ENCODE peak calls at places on chromosomes 12 and 14, in five cellular contexts. One of them, this sample, is unnamed.
A peak's percentile ranks its signal among the peaks of the same experiment; 100 is the strongest.

GRCh38 chr12:124592050-124592449 is 24.6 kb upstream of the NCOR2 start:
- DNase-seq in ovary: no peak
- DNase-seq in heart left ventricle: no peak
- DNase-seq in body of pancreas: no peak
- DNase-seq in right atrium auricular region: no peak
- DNase-seq in this sample: no peak

GRCh38 chr12:1161197-1161596 is 170.2 kb downstream of the ERC1 start:
- DNase-seq in body of pancreas: no peak
- DNase-seq in heart left ventricle: no peak
- DNase-seq in ovary: no peak
- DNase-seq in right atrium auricular region: no peak
- DNase-seq in this sample: no peak

GRCh38 chr12:55250944-55251343 is 6.5 kb downstream of the OR6C74 start:
- DNase-seq in body of pancreas: no peak
- DNase-seq in heart left ventricle: no peak
- DNase-seq in right atrium auricular region: no peak
- DNase-seq in ovary: no peak
- DNase-seq in this sample: no peak

GRCh38 chr14:102140027-102140749 is 491 bp downstream of the WDR20 start:
- DNase-seq in right atrium auricular region: no peak
- DNase-seq in body of pancreas: peak; percentile 40
- DNase-seq in heart left ventricle: peak; percentile 38
- DNase-seq in ovary: no peak
- DNase-seq in this sample: peak; percentile 18

GRCh38 chr14:22432348-22432976 is 156.6 kb downstream of the DAD1 start:
- DNase-seq in ovary: peak; percentile 33
- DNase-seq in right atrium auricular region: no peak
- DNase-seq in body of pancreas: peak; percentile 68
- DNase-seq in heart left ventricle: peak; percentile 33
- DNase-seq in this sample: no peak

GRCh38 chr14:63268746-63269145 is 50.0 kb downstream of the GPHB5 start:
- DNase-seq in right atrium auricular region: no peak
- DNase-seq in ovary: no peak
- DNase-seq in heart left ventricle: no peak
- DNase-seq in body of pancreas: no peak
- DNase-seq in this sample: no peak

GRCh38 chr12:109773384-109774011 is 59.7 kb downstream of the TRPV4 start:
- DNase-seq in heart left ventricle: no peak
- DNase-seq in right atrium auricular region: no peak
- DNase-seq in ovary: peak; percentile 54
- DNase-seq in body of pancreas: peak; percentile 39
- DNase-seq in this sample: peak; percentile 26

GRCh38 chr14:31927348-31927826 is 149.7 kb upstream of the ARHGAP5 start:
- DNase-seq in right atrium auricular region: no peak
- DNase-seq in body of pancreas: no peak
- DNase-seq in heart left ventricle: peak; percentile 46
- DNase-seq in ovary: peak; percentile 24
- DNase-seq in this sample: no peak

GRCh38 chr14:34872822-34873590 is 2.2 kb downstream of the BAZ1A start:
- DNase-seq in body of pancreas: peak; percentile 24
- DNase-seq in right atrium auricular region: no peak
- DNase-seq in heart left ventricle: no peak
- DNase-seq in ovary: no peak
- DNase-seq in this sample: no peak

DNA sequence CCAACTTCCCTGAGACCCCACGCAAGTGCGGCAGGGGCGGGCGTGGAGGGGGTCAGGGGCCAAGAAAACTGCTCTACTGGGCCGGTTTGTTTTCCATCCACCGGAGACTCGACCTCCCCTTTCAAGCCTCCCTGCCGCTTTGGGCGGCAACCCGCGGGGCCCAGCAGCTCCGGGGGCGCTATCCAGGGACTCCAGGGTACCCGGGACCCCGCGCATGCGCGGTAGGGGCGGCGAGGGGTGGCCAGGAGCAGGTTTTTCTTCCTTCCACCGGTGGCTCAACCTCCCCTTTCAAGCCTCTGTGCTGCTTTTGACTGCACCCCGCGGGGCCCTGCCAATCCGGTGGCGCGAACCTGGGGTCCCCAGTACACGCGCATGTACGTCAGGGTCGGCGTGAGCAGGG is 323.5 kb downstream of the ALG10 start:
- DNase-seq in right atrium auricular region: no peak
- DNase-seq in body of pancreas: no peak
- DNase-seq in heart left ventricle: no peak
- DNase-seq in ovary: no peak
- DNase-seq in this sample: no peak
- H3K4me3 ChIP-seq in right atrium auricular region: no peak overlapping the region
- H3K4me3 ChIP-seq in body of pancreas: no peak overlapping the region
- H3K4me3 ChIP-seq in heart left ventricle: no peak overlapping the region
- H3K4me3 ChIP-seq in ovary: no peak overlapping the region
- H3K4me3 ChIP-seq in this sample: no peak overlapping the region

DNA sequence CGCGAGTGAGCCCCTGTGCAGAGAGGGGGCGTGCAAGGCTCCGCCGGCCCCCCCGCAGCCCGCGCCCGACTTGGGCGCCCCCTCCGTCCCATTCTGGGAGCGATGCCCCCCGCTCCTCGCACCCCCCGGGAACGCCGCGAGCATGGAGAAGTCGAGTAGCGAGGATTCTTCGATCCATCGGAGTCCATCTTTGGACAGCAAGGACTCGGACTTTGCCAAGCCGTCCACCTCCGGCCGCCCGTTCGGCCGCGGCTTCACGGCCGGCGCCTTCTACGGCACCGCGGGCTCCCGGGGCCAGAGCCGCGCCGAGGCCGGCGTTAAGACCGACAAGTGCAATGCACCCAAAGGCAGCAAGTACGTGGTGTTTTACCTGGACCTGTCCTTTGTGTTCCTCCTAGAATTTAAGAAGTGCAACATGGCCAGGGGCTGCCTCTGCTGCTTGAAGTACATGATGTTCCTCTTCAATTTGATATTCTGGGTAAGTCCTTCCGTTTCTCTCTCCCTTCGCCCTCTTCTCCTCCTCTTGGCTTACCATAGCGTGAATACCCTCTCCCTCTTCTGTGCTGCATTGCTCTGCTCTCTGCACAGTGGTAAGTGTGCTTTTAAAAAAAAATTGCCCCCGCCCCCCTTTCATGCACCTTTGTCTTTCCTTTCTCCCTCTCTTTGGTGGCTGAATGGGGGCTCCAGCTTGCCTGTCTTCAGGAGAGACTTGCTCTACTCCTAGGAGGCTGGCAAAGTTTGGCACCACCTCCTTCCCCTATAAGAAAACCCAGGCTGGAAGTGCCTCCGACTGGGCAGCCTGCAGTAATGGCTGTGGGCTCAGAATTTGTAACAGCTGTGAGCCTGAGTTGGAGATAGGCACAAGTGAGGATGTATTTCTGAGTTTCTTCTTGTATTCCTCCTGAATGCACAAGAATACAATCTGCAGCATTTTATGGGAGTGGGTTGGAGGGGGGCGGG is 123.9 kb downstream of the TSPAN9 start:
- DNase-seq in heart left ventricle: no peak
- DNase-seq in body of pancreas: no peak
- DNase-seq in ovary: peak; percentile 41
- DNase-seq in right atrium auricular region: no peak
- DNase-seq in this sample: no peak
- H3K27me3 ChIP-seq in heart left ventricle: no peaks in the 10 kb centered on the region
- H3K27me3 ChIP-seq in body of pancreas: no peaks in the 10 kb centered on the region
- H3K27me3 ChIP-seq in ovary: no peaks in the 10 kb centered on the region
- H3K27me3 ChIP-seq in right atrium auricular region: no peaks in the 10 kb centered on the region
- H3K27me3 ChIP-seq in this sample: no peaks in the 10 kb centered on the region

GRCh38 chr12:20370001-20370381 is 1.7 kb downstream of the PDE3A start:
- DNase-seq in ovary: peak; percentile 41
- DNase-seq in heart left ventricle: peak; percentile 41
- DNase-seq in right atrium auricular region: peak; percentile 66
- DNase-seq in body of pancreas: peak; percentile 36
- DNase-seq in this sample: peak; percentile 15

GRCh38 chr12:20366776-20367409 is 1.4 kb upstream of the PDE3A start:
- DNase-seq in heart left ventricle: no peak
- DNase-seq in right atrium auricular region: no peak
- DNase-seq in ovary: no peak
- DNase-seq in body of pancreas: no peak
- DNase-seq in this sample: no peak

GRCh38 chr12:20369164-20370000 is 1.0 kb downstream of the PDE3A start:
- DNase-seq in heart left ventricle: peak; percentile 82
- DNase-seq in body of pancreas: peak; percentile 54
- DNase-seq in right atrium auricular region: peak; percentile 86
- DNase-seq in ovary: peak; percentile 71
- DNase-seq in this sample: peak; percentile 33

GRCh38 chr12:20367731-20368652 is at the start of gene PDE3A:
- DNase-seq in body of pancreas: peak; percentile 31
- DNase-seq in right atrium auricular region: peak; percentile 81
- DNase-seq in ovary: peak; percentile 67
- DNase-seq in heart left ventricle: peak; percentile 74
- DNase-seq in this sample: peak; percentile 31

GRCh38 chr12:20368653-20369163 is 371 bp downstream of the PDE3A start:
- DNase-seq in body of pancreas: peak; percentile 16
- DNase-seq in right atrium auricular region: no peak
- DNase-seq in heart left ventricle: peak; percentile 48
- DNase-seq in ovary: peak; percentile 50
- DNase-seq in this sample: no peak
- H3K4me3 ChIP-seq in body of pancreas: no peak overlapping the region
- H3K4me3 ChIP-seq in right atrium auricular region: peak overlapping the region; percentile 70
- H3K4me3 ChIP-seq in heart left ventricle: peak overlapping the region; percentile 68
- H3K4me3 ChIP-seq in ovary: peak overlapping the region; percentile 80
- H3K4me3 ChIP-seq in this sample: peak overlapping the region; percentile 73

DNA sequence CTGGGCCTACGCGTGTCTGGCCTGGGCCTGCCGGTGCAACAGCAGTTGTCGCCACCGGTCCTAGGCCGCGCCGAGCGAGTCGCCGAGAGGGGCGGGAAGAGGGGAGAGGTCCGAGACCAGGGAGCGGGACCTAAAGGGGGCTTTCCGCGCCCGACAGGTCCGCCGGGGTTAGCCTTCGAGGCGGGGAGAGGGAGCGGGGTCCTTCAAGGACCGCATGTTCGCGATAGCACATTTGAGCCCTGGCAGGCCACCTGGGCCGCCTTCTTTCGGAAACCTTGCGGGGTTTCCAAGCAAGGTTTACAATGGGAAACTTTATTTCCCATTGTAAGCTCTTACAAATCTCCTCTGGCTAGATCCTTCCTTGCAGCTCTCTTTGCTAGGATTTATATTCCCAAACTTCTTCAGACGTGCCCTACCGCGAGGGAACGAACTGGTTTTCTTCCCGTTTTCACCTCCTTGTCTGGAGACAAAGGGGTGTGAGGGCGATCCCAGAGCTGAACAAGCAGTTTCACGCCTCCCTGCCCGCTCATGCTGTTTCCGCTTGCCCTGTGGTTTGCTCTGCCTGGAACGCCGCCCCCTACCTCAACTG is 6.8 kb downstream of the SIX6 start:
- DNase-seq in heart left ventricle: no peak
- DNase-seq in right atrium auricular region: no peak
- DNase-seq in ovary: no peak
- DNase-seq in body of pancreas: no peak
- DNase-seq in this sample: no peak
- H3K27me3 ChIP-seq in heart left ventricle: peaks cover 67% of the 10 kb centered on the region
- H3K27me3 ChIP-seq in right atrium auricular region: peaks cover 13% of the 10 kb centered on the region
- H3K27me3 ChIP-seq in ovary: no peaks in the 10 kb centered on the region
- H3K27me3 ChIP-seq in body of pancreas: peaks cover 3% of the 10 kb centered on the region
- H3K27me3 ChIP-seq in this sample: peaks cover 47% of the 10 kb centered on the region

GRCh38 chr14:91371990-91372375 is 45.6 kb downstream of the CCDC88C start:
- DNase-seq in body of pancreas: no peak
- DNase-seq in ovary: no peak
- DNase-seq in heart left ventricle: no peak
- DNase-seq in right atrium auricular region: no peak
- DNase-seq in this sample: no peak
- H3K4me3 ChIP-seq in body of pancreas: no peak overlapping the region
- H3K4me3 ChIP-seq in ovary: no peak overlapping the region
- H3K4me3 ChIP-seq in heart left ventricle: no peak overlapping the region
- H3K4me3 ChIP-seq in right atrium auricular region: no peak overlapping the region
- H3K4me3 ChIP-seq in this sample: no peak overlapping the region

GRCh38 chr12:111029305-111029704 is 108.9 kb upstream of the MYL2 start:
- DNase-seq in ovary: no peak
- DNase-seq in body of pancreas: no peak
- DNase-seq in heart left ventricle: no peak
- DNase-seq in right atrium auricular region: no peak
- DNase-seq in this sample: no peak

GRCh38 chr12:111028830-111029229 is 108.5 kb upstream of the MYL2 start:
- DNase-seq in ovary: no peak
- DNase-seq in right atrium auricular region: no peak
- DNase-seq in heart left ventricle: no peak
- DNase-seq in body of pancreas: no peak
- DNase-seq in this sample: no peak

GRCh38 chr12:111027431-111027830 is 107.1 kb upstream of the MYL2 start:
- DNase-seq in ovary: no peak
- DNase-seq in right atrium auricular region: no peak
- DNase-seq in heart left ventricle: no peak
- DNase-seq in body of pancreas: no peak
- DNase-seq in this sample: no peak

GRCh38 chr12:111030800-111031199 is 110.4 kb upstream of the MYL2 start:
- DNase-seq in ovary: no peak
- DNase-seq in right atrium auricular region: no peak
- DNase-seq in heart left ventricle: no peak
- DNase-seq in body of pancreas: no peak
- DNase-seq in this sample: no peak

DNA sequence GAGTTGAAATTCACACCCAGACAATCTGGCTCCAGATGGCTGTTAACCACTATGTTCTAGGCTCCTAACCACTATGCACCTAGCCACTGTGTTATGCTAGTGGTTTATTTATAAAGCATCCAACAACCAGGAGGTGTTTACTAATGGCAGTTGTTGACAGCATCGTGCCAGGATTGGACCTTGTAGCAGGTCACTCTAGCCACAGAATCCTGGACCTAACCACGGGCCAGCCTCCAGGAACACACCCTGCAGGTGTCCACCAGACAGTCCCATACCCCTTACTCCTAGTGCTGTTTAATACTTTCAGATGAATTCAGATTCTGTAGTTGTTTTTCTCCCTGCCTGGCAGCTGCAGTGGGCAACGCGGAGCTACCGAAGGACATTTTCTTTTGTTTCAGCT is 109.4 kb upstream of the MYL2 start:
- DNase-seq in body of pancreas: no peak
- DNase-seq in ovary: no peak
- DNase-seq in heart left ventricle: no peak
- DNase-seq in right atrium auricular region: no peak
- DNase-seq in this sample: no peak
- H3K27me3 ChIP-seq in body of pancreas: no peaks in the 10 kb centered on the region
- H3K27me3 ChIP-seq in ovary: no peaks in the 10 kb centered on the region
- H3K27me3 ChIP-seq in heart left ventricle: peaks cover 28% of the 10 kb centered on the region
- H3K27me3 ChIP-seq in right atrium auricular region: peaks cover 8% of the 10 kb centered on the region
- H3K27me3 ChIP-seq in this sample: peaks cover 39% of the 10 kb centered on the region

DNA sequence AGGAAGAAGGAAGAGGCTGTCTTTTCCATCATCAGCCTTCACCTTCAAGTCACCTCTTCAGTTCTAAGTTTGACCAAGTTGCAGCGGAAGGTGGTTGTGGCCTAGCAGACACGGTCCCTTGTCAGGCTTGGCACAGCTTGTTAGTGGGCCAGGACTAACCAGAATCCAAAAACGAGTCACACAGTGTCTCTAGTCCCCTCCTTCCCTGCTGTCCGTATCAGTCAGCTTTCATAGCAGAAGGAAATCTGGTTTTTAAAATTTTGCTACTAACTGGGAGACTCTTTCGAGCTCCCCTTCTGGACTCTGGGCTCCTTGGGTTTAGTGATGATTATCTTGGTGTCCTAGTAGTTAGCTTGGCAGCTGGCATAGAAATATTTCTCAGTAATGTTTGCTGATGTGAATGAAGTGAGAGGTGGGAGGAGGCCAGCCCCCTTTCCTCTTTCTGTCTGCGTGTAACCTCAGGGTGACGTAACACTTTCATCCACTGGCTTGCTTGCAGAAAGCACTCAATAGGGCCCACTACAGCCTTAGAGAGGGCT is 3.8 kb downstream of the ETV6 start:
- DNase-seq in heart left ventricle: no peak
- DNase-seq in ovary: no peak
- DNase-seq in right atrium auricular region: no peak
- DNase-seq in body of pancreas: no peak
- DNase-seq in this sample: no peak
- H3K4me3 ChIP-seq in heart left ventricle: peak overlapping the region; percentile 79
- H3K4me3 ChIP-seq in ovary: peak overlapping the region; percentile 70
- H3K4me3 ChIP-seq in right atrium auricular region: no peak overlapping the region
- H3K4me3 ChIP-seq in body of pancreas: no peak overlapping the region
- H3K4me3 ChIP-seq in this sample: no peak overlapping the region

This sample was measured in gastrocnemius medialis.